ENCODE peak calls at places on chromosome 6, in six cellular contexts. J, I, W, L, O and A are unnamed samples.

GRCh38 chr6:108684809-108685329 is 124.2 kb downstream of the FOXO3 start:
- DNase-seq in J (no peak), I (no peak), W (no peak), L (no peak), O (peak), A (no peak)

GRCh38 chr6:122790740-122791679 is 2.0 kb downstream of the SMPDL3A start:
- DNase-seq in J (no peak), I (no peak), W (no peak), L (no peak), O (no peak), A (no peak)

GRCh38 chr6:130666796-130667195 is 160.4 kb upstream of the SMLR1 start:
- DNase-seq in J (no peak), I (no peak), W (no peak), L (no peak), O (no peak), A (no peak)

GRCh38 chr6:41636803-41637178 is 1.5 kb upstream of the MDFI start:
- DNase-seq in J (no peak), I (no peak), W (no peak), L (peak), O (peak), A (no peak)

GRCh38 chr6:106324726-106325335 is 729 bp downstream of the ATG5 start:
- DNase-seq in J (no peak), I (no peak), W (peak), L (no peak), O (peak), A (no peak)

GRCh38 chr6:39239527-39240154 is 10.4 kb upstream of the KCNK5 start:
- DNase-seq in J (no peak), I (no peak), W (no peak), L (no peak), O (no peak), A (no peak)

GRCh38 chr6:11711644-11711993 is 67.0 kb downstream of the ADTRP start:
- DNase-seq in J (no peak), I (no peak), W (no peak), L (no peak), O (no peak), A (no peak)

GRCh38 chr6:87473419-87473903 is 687 bp downstream of the SLC35A1 start:
- DNase-seq in J (no peak), I (no peak), W (peak), L (no peak), O (peak), A (peak)

GRCh38 chr6:17418281-17419188 is 25.1 kb downstream of the CAP2 start:
- DNase-seq in J (peak), I (peak), W (no peak), L (peak), O (peak), A (peak)

GRCh38 chr6:133645000-133645619 is 243.8 kb upstream of the TCF21 start:
- DNase-seq in J (no peak), I (no peak), W (no peak), L (no peak), O (no peak), A (no peak)

GRCh38 chr6:42387336-42387735 is 64.4 kb downstream of the TRERF1 start:
- DNase-seq in J (no peak), I (no peak), W (peak), L (no peak), O (peak), A (no peak)

GRCh38 chr6:43950206-43950605 is 177.0 kb downstream of the MRPL14 start:
- DNase-seq in J (no peak), I (no peak), W (no peak), L (no peak), O (no peak), A (no peak)

GRCh38 chr6:111980168-111980567 is 73.7 kb upstream of the CCN6 start:
- DNase-seq in J (no peak), I (no peak), W (no peak), L (peak), O (no peak), A (no peak)

GRCh38 chr6:136761227-136761922 is 30.9 kb downstream of the MAP3K5 start:
- DNase-seq in J (no peak), I (no peak), W (no peak), L (no peak), O (no peak), A (no peak)

GRCh38 chr6:39061588-39061987 is 13.0 kb downstream of the GLP1R start:
- DNase-seq in J (no peak), I (no peak), W (no peak), L (no peak), O (no peak), A (no peak)

GRCh38 chr6:41440958-41441357 is 105.2 kb upstream of the FOXP4 start:
- DNase-seq in J (no peak), I (no peak), W (no peak), L (no peak), O (no peak), A (no peak)

GRCh38 chr6:123768939-123769338 is 34.7 kb upstream of the NKAIN2 start:
- DNase-seq in J (no peak), I (no peak), W (no peak), L (no peak), O (no peak), A (no peak)

GRCh38 chr6:68572525-68572924 is 62.6 kb upstream of the ADGRB3 start:
- DNase-seq in J (no peak), I (peak), W (peak), L (no peak), O (peak), A (no peak)

GRCh38 chr6:82701341-82701740 is 337.7 kb downstream of the TPBG start:
- DNase-seq in J (no peak), I (no peak), W (no peak), L (no peak), O (no peak), A (no peak)

GRCh38 chr6:119612871-119613515 is 263.4 kb upstream of the MAN1A1 start:
- DNase-seq in J (no peak), I (peak), W (no peak), L (no peak), O (no peak), A (peak)

GRCh38 chr6:54737247-54737646 is 109.3 kb upstream of the FAM83B start:
- DNase-seq in J (no peak), I (no peak), W (peak), L (no peak), O (no peak), A (no peak)

GRCh38 chr6:138044972-138045371 is 62.2 kb downstream of the PERP start:
- DNase-seq in J (no peak), I (no peak), W (no peak), L (no peak), O (no peak), A (no peak)

GRCh38 chr6:155056756-155057155 is 61.6 kb downstream of the TIAM2 start:
- DNase-seq in J (no peak), I (no peak), W (no peak), L (no peak), O (no peak), A (no peak)